ENCODE peak calls at places on chromosome 22, in nine cellular contexts. One of them, this sample, is unnamed.

GRCh38 chr22:18048441-18048898 is 24.1 kb upstream of the MICAL3 start:
- DNase-seq in ovary: peak; percentile 79
- DNase-seq in heart left ventricle: no peak
- DNase-seq in A549: no peak
- DNase-seq in IMR-90: peak; percentile 57
- DNase-seq in breast epithelium: no peak
- DNase-seq in HepG2: no peak
- DNase-seq in right lobe of liver: no peak
- DNase-seq in HCT116: no peak
- DNase-seq in this sample: no peak

GRCh38 chr22:25153961-25154685 is 45.5 kb upstream of the CRYBB3 start:
- DNase-seq in breast epithelium: peak; percentile 86
- DNase-seq in HCT116: no peak
- DNase-seq in right lobe of liver: peak; percentile 72
- DNase-seq in heart left ventricle: peak; percentile 82
- DNase-seq in A549: no peak
- DNase-seq in ovary: no peak
- DNase-seq in HepG2: peak; percentile 36
- DNase-seq in IMR-90: no peak
- DNase-seq in this sample: peak; percentile 98

GRCh38 chr22:48974443-48975251 is 853.0 kb downstream of the BRD1 start:
- DNase-seq in A549: no peak
- DNase-seq in breast epithelium: no peak
- DNase-seq in HCT116: no peak
- DNase-seq in right lobe of liver: no peak
- DNase-seq in HepG2: no peak
- DNase-seq in IMR-90: no peak
- DNase-seq in ovary: no peak
- DNase-seq in heart left ventricle: no peak
- DNase-seq in this sample: no peak

GRCh38 chr22:35089139-35089538 is 23.2 kb downstream of the ISX start:
- DNase-seq in right lobe of liver: no peak
- DNase-seq in breast epithelium: no peak
- DNase-seq in HCT116: no peak
- DNase-seq in HepG2: no peak
- DNase-seq in ovary: no peak
- DNase-seq in IMR-90: no peak
- DNase-seq in A549: no peak
- DNase-seq in heart left ventricle: no peak
- DNase-seq in this sample: no peak

GRCh38 chr22:46581580-46582244 is 38.5 kb upstream of the GRAMD4 start:
- DNase-seq in IMR-90: no peak
- DNase-seq in HepG2: no peak
- DNase-seq in heart left ventricle: peak; percentile 55
- DNase-seq in breast epithelium: no peak
- DNase-seq in HCT116: no peak
- DNase-seq in ovary: no peak
- DNase-seq in A549: no peak
- DNase-seq in right lobe of liver: peak; percentile 52
- DNase-seq in this sample: no peak

GRCh38 chr22:20510811-20511577 is 3.6 kb downstream of the MED15 start:
- DNase-seq in heart left ventricle: no peak
- DNase-seq in breast epithelium: no peak
- DNase-seq in A549: no peak
- DNase-seq in HepG2: no peak
- DNase-seq in HCT116: no peak
- DNase-seq in right lobe of liver: no peak
- DNase-seq in ovary: no peak
- DNase-seq in IMR-90: no peak
- DNase-seq in this sample: no peak

GRCh38 chr22:31344369-31345330 is 1.5 kb downstream of the PATZ1 start:
- DNase-seq in HCT116: no peak
- DNase-seq in HepG2: no peak
- DNase-seq in A549: no peak
- DNase-seq in ovary: peak; percentile 69
- DNase-seq in right lobe of liver: peak; percentile 60
- DNase-seq in heart left ventricle: peak; percentile 48
- DNase-seq in IMR-90: peak; percentile 57
- DNase-seq in breast epithelium: peak; percentile 62
- DNase-seq in this sample: peak; percentile 65

GRCh38 chr22:32475428-32476010 is 908 bp downstream of the FBXO7 start:
- DNase-seq in HepG2: no peak
- DNase-seq in breast epithelium: no peak
- DNase-seq in IMR-90: no peak
- DNase-seq in A549: no peak
- DNase-seq in ovary: peak; percentile 50
- DNase-seq in HCT116: peak; percentile 8
- DNase-seq in right lobe of liver: peak; percentile 58
- DNase-seq in heart left ventricle: peak; percentile 36
- DNase-seq in this sample: peak; percentile 42

GRCh38 chr22:49785841-49786451 is 41.7 kb downstream of the BRD1 start:
- DNase-seq in heart left ventricle: no peak
- DNase-seq in breast epithelium: no peak
- DNase-seq in A549: no peak
- DNase-seq in IMR-90: no peak
- DNase-seq in ovary: no peak
- DNase-seq in HCT116: no peak
- DNase-seq in HepG2: no peak
- DNase-seq in right lobe of liver: peak; percentile 18
- DNase-seq in this sample: no peak

GRCh38 chr22:50599816-50600454 is 658 bp upstream of the MAPK8IP2 start:
- DNase-seq in heart left ventricle: peak; percentile 54
- DNase-seq in ovary: peak; percentile 84
- DNase-seq in HCT116: no peak
- DNase-seq in breast epithelium: peak; percentile 66
- DNase-seq in HepG2: peak; percentile 9
- DNase-seq in IMR-90: no peak
- DNase-seq in right lobe of liver: no peak
- DNase-seq in A549: no peak
- DNase-seq in this sample: no peak

DNA sequence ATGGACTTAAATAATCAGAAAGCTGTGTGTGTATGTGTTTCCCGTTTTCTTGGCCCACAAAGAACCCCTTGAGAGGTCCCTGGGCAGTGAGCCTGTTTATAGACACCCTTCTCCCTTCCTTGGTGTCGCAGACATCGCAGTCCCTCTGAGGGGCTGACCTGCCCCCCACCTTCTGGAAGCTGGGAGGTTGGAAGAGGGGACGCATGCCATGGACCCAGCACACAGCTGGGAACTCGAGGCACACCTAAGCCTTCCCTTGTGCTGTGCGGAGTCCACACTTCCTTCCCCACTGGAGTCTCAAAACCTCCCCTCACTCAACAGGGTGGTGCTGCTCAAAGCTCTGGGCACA is 514 bp upstream of the APOBEC3B start:
- DNase-seq in breast epithelium: no peak
- DNase-seq in A549: no peak
- DNase-seq in HepG2: no peak
- DNase-seq in right lobe of liver: peak; percentile 52
- DNase-seq in HCT116: no peak
- DNase-seq in ovary: no peak
- DNase-seq in IMR-90: no peak
- DNase-seq in heart left ventricle: no peak
- DNase-seq in this sample: no peak
- H3K4me3 ChIP-seq in breast epithelium: peak overlapping the region; percentile 65
- H3K4me3 ChIP-seq in A549: peak overlapping the region; percentile 45
- H3K4me3 ChIP-seq in HepG2: peak overlapping the region; percentile 70
- H3K4me3 ChIP-seq in right lobe of liver: no peak overlapping the region
- H3K4me3 ChIP-seq in HCT116: peak overlapping the region; percentile 50
- H3K4me3 ChIP-seq in ovary: peak overlapping the region; percentile 43
- H3K4me3 ChIP-seq in IMR-90: no peak overlapping the region
- H3K4me3 ChIP-seq in heart left ventricle: peak overlapping the region; percentile 55
- H3K4me3 ChIP-seq in this sample: peak overlapping the region; percentile 34

GRCh38 chr22:40857309-40857851 is 432 bp downstream of the XPNPEP3 start:
- DNase-seq in breast epithelium: no peak
- DNase-seq in ovary: no peak
- DNase-seq in A549: no peak
- DNase-seq in right lobe of liver: no peak
- DNase-seq in IMR-90: no peak
- DNase-seq in heart left ventricle: no peak
- DNase-seq in HepG2: no peak
- DNase-seq in HCT116: no peak
- DNase-seq in this sample: no peak

GRCh38 chr22:40853961-40854360 is 2.5 kb downstream of the ST13 start:
- DNase-seq in IMR-90: no peak
- DNase-seq in breast epithelium: no peak
- DNase-seq in heart left ventricle: no peak
- DNase-seq in A549: no peak
- DNase-seq in HCT116: no peak
- DNase-seq in ovary: no peak
- DNase-seq in right lobe of liver: no peak
- DNase-seq in HepG2: no peak
- DNase-seq in this sample: no peak

GRCh38 chr22:40855104-40855959 is 1.1 kb downstream of the ST13 start:
- DNase-seq in breast epithelium: no peak
- DNase-seq in IMR-90: no peak
- DNase-seq in right lobe of liver: no peak
- DNase-seq in A549: no peak
- DNase-seq in heart left ventricle: no peak
- DNase-seq in HCT116: no peak
- DNase-seq in ovary: no peak
- DNase-seq in HepG2: no peak
- DNase-seq in this sample: peak; percentile 8

GRCh38 chr22:40855960-40856512 is 403 bp downstream of the ST13 start:
- DNase-seq in A549: no peak
- DNase-seq in IMR-90: peak; percentile 18
- DNase-seq in right lobe of liver: peak; percentile 67
- DNase-seq in ovary: no peak
- DNase-seq in breast epithelium: no peak
- DNase-seq in HCT116: no peak
- DNase-seq in HepG2: no peak
- DNase-seq in heart left ventricle: peak; percentile 50
- DNase-seq in this sample: peak; percentile 11

GRCh38 chr22:40856513-40857308 is at the start of the genes ST13 and XPNPEP3:
- DNase-seq in heart left ventricle: peak; percentile 99
- DNase-seq in A549: peak; percentile 50
- DNase-seq in breast epithelium: peak; percentile 98
- DNase-seq in ovary: peak; percentile 99
- DNase-seq in HepG2: peak; percentile 92
- DNase-seq in IMR-90: peak; percentile 95
- DNase-seq in right lobe of liver: peak; percentile 99
- DNase-seq in HCT116: peak; percentile 92
- DNase-seq in this sample: peak; percentile 97
- TF ChIP-seq POLR2A in heart left ventricle: no peak
- TF ChIP-seq POLR2A in A549: peak; percentile 52
- TF ChIP-seq POLR2A in breast epithelium: peak; percentile 40
- TF ChIP-seq POLR2A in ovary: peak; percentile 75
- TF ChIP-seq POLR2A in HepG2: peak; percentile 83
- TF ChIP-seq POLR2A in IMR-90: peak; percentile 73
- TF ChIP-seq POLR2A in right lobe of liver: peak; percentile 58
- TF ChIP-seq POLR2A in HCT116: peak; percentile 64
- TF ChIP-seq POLR2A in this sample: peak; percentile 91

DNA sequence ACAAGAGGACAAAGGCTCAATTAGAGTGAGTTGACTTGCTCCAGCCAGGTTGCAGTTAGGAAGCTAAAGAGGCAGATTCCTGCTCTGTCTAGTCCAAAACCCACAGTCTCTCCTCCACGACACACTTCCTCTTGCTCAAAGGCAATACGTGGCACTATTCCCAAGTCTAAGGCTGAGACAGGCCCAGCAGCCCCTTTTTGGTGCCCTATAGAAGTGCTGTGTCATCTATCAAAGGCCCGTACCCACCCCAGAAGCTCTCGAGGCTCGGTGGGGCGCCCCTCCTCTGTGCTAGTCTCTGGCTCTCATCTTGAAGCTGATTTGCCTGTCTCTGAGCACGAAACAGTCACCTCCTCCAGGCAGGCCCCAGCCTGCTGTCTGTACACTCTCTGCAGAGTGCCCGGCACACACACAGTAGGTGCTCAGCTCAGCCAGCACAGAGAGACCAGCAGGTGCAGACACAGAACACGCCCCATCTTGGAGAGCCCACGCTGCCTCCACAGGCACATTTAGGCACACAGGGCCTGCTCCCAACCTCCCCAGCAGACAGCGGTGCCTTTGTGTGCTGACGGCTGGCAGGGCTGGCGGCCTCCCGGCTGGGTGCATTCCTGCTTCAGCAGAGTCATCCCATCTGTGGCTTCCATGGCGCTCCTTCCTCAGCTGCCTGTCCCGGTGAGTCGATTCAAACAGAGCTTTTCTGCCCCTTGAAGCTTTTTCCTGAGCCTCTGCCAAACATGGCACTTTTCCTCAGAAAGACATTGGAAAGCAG is 52.7 kb downstream of the MYH9 start:
- DNase-seq in IMR-90: peak; percentile 84
- DNase-seq in ovary: no peak
- DNase-seq in A549: no peak
- DNase-seq in heart left ventricle: peak; percentile 65
- DNase-seq in HepG2: no peak
- DNase-seq in right lobe of liver: no peak
- DNase-seq in breast epithelium: no peak
- DNase-seq in HCT116: no peak
- DNase-seq in this sample: peak; percentile 51
- H3K4me3 ChIP-seq in IMR-90: no peak overlapping the region
- H3K4me3 ChIP-seq in ovary: no peak overlapping the region
- H3K4me3 ChIP-seq in A549: no peak overlapping the region
- H3K4me3 ChIP-seq in heart left ventricle: peak overlapping the region; percentile 4
- H3K4me3 ChIP-seq in HepG2: no peak overlapping the region
- H3K4me3 ChIP-seq in right lobe of liver: no peak overlapping the region
- H3K4me3 ChIP-seq in breast epithelium: peak overlapping the region; percentile 35
- H3K4me3 ChIP-seq in HCT116: no peak overlapping the region
- H3K4me3 ChIP-seq in this sample: no peak overlapping the region

GRCh38 chr22:22458896-22459588 is 49.5 kb downstream of the ZNF280B start:
- DNase-seq in IMR-90: no peak
- DNase-seq in A549: no peak
- DNase-seq in breast epithelium: no peak
- DNase-seq in HepG2: no peak
- DNase-seq in right lobe of liver: no peak
- DNase-seq in heart left ventricle: no peak
- DNase-seq in ovary: no peak
- DNase-seq in HCT116: no peak
- DNase-seq in this sample: no peak
- TF ChIP-seq POLR2A in IMR-90: no peak
- TF ChIP-seq POLR2A in A549: no peak
- TF ChIP-seq POLR2A in breast epithelium: no peak
- TF ChIP-seq POLR2A in HepG2: no peak
- TF ChIP-seq POLR2A in right lobe of liver: no peak
- TF ChIP-seq POLR2A in heart left ventricle: no peak
- TF ChIP-seq POLR2A in ovary: no peak
- TF ChIP-seq POLR2A in HCT116: no peak
- TF ChIP-seq POLR2A in this sample: no peak

GRCh38 chr22:38656256-38657148 is at the start of the genes CBY1 and FAM227A:
- DNase-seq in A549: peak; percentile 92
- DNase-seq in heart left ventricle: peak; percentile 91
- DNase-seq in HepG2: peak; percentile 78
- DNase-seq in HCT116: peak; percentile 76
- DNase-seq in right lobe of liver: peak; percentile 91
- DNase-seq in breast epithelium: peak; percentile 89
- DNase-seq in IMR-90: peak; percentile 76
- DNase-seq in ovary: peak; percentile 91
- DNase-seq in this sample: peak; percentile 81
- H3K4me3 ChIP-seq in A549: peak within 1 kb of the TSS; percentile 84
- H3K4me3 ChIP-seq in heart left ventricle: peak within 1 kb of the TSS; percentile 95
- H3K4me3 ChIP-seq in HepG2: peak within 1 kb of the TSS; percentile 92
- H3K4me3 ChIP-seq in HCT116: peak within 1 kb of the TSS; percentile 82
- H3K4me3 ChIP-seq in right lobe of liver: peak within 1 kb of the TSS; percentile 95
- H3K4me3 ChIP-seq in breast epithelium: peak within 1 kb of the TSS; percentile 100
- H3K4me3 ChIP-seq in IMR-90: peak within 1 kb of the TSS; percentile 73
- H3K4me3 ChIP-seq in ovary: peak within 1 kb of the TSS; percentile 91
- H3K4me3 ChIP-seq in this sample: peak within 1 kb of the TSS; percentile 96